ENCODE peak calls at places on chromosome 14, in five cellular contexts. D is Karpas-422, P is pancreas, F is tibial nerve, J is sigmoid colon. B is an unnamed sample. For H3K9me3, the result is how much of the 10 kb centered on the place peaks cover.

GRCh38 chr14:65095633-65096205 is 6.6 kb downstream of the MAX start:
- DNase-seq in D (no peak), P (peak), F (peak), J (peak), B (no peak)

GRCh38 chr14:55582741-55583140 is 2.7 kb downstream of the KTN1 start:
- DNase-seq in D (peak), P (no peak), F (no peak), J (no peak), B (no peak)

GRCh38 chr14:39431416-39432178 is 636 bp downstream of the FBXO33 start:
- DNase-seq in D (peak), P (peak), F (no peak), J (peak), B (peak)

GRCh38 chr14:105484069-105484996 is 2.4 kb upstream of the CRIP1 start:
- DNase-seq in D (no peak), P (no peak), F (no peak), J (no peak), B (peak)

GRCh38 chr14:68442828-68443460 is 349.9 kb downstream of the ZFP36L1 start:
- DNase-seq in D (no peak), P (no peak), F (peak), J (no peak), B (no peak)

GRCh38 chr14:76007852-76008251 is 22.3 kb downstream of the IFT43 start:
- DNase-seq in D (no peak), P (no peak), F (no peak), J (no peak), B (no peak)

GRCh38 chr14:101957406-101958234 is 6.8 kb upstream of the DYNC1H1 start:
- DNase-seq in D (no peak), P (no peak), F (no peak), J (no peak), B (no peak)

GRCh38 chr14:30673071-30673470 is 51.0 kb downstream of the SCFD1 start:
- DNase-seq in D (no peak), P (no peak), F (no peak), J (no peak), B (no peak)

GRCh38 chr14:52860209-52860608 is 68.8 kb upstream of the GNPNAT1 start:
- DNase-seq in D (no peak), P (no peak), F (no peak), J (no peak), B (no peak)

GRCh38 chr14:50025776-50026175 is 90.6 kb downstream of the VCPKMT start:
- DNase-seq in D (no peak), P (no peak), F (no peak), J (no peak), B (no peak)

GRCh38 chr14:92557544-92557912 is 43.9 kb downstream of the RIN3 start:
- DNase-seq in D (no peak), P (no peak), F (no peak), J (no peak), B (no peak)

GRCh38 chr14:102221026-102221425 is 81.3 kb downstream of the WDR20 start:
- DNase-seq in D (no peak), P (no peak), F (no peak), J (no peak), B (no peak)

GRCh38 chr14:69529563-69529962 is 45.0 kb downstream of the PLEKHD1 start:
- DNase-seq in D (no peak), P (no peak), F (no peak), J (no peak), B (no peak)
- H3K9me3 ChIP-seq in D (under half), P (under half), F (under half), J (under half), B (under half)

GRCh38 chr14:51468523-51468922 is 183.2 kb upstream of the FRMD6 start:
- DNase-seq in D (no peak), P (no peak), F (no peak), J (no peak), B (no peak)

GRCh38 chr14:51463461-51463860 is 188.2 kb upstream of the FRMD6 start:
- DNase-seq in D (no peak), P (no peak), F (no peak), J (no peak), B (no peak)

GRCh38 chr14:51464411-51464810 is 187.3 kb upstream of the FRMD6 start:
- DNase-seq in D (no peak), P (no peak), F (no peak), J (no peak), B (no peak)

GRCh38 chr14:51462706-51463105 is 189.0 kb upstream of the FRMD6 start:
- DNase-seq in D (no peak), P (no peak), F (no peak), J (no peak), B (no peak)

GRCh38 chr14:51465486-51465885 is 186.2 kb upstream of the FRMD6 start:
- DNase-seq in D (no peak), P (no peak), F (no peak), J (no peak), B (no peak)
- H3K9me3 ChIP-seq in D (under half), P (under half), F (under half), J (under half), B (under half)

GRCh38 chr14:20493634-20494033 is 11.7 kb upstream of the RNASE10 start:
- DNase-seq in D (no peak), P (no peak), F (no peak), J (no peak), B (no peak)

GRCh38 chr14:20492486-20492885 is 12.9 kb upstream of the RNASE10 start:
- DNase-seq in D (no peak), P (no peak), F (no peak), J (no peak), B (no peak)

GRCh38 chr14:20499108-20499507 is 6.2 kb upstream of the RNASE10 start:
- DNase-seq in D (no peak), P (no peak), F (no peak), J (no peak), B (no peak)

GRCh38 chr14:20498622-20499021 is 6.7 kb upstream of the RNASE10 start:
- DNase-seq in D (no peak), P (no peak), F (no peak), J (no peak), B (no peak)

GRCh38 chr14:20494935-20495766 is 10.2 kb upstream of the RNASE10 start:
- DNase-seq in D (no peak), P (no peak), F (no peak), J (no peak), B (no peak)
- H3K9me3 ChIP-seq in D (under half), P (under half), F (under half), J (under half), B (under half)

GRCh38 chr14:104223810-104224515 is 85.6 kb downstream of the KIF26A start:
- DNase-seq in D (no peak), P (no peak), F (no peak), J (no peak), B (no peak)
- H3K9me3 ChIP-seq in D (under half), P (under half), F (under half), J (under half), B (under half)

GRCh38 chr14:20179880-20180279 is 10.8 kb upstream of the OR11G2 start:
- DNase-seq in D (no peak), P (no peak), F (no peak), J (no peak), B (no peak)
- H3K9me3 ChIP-seq in D (under half), P (under half), F (under half), J (under half), B (under half)

DNA sequence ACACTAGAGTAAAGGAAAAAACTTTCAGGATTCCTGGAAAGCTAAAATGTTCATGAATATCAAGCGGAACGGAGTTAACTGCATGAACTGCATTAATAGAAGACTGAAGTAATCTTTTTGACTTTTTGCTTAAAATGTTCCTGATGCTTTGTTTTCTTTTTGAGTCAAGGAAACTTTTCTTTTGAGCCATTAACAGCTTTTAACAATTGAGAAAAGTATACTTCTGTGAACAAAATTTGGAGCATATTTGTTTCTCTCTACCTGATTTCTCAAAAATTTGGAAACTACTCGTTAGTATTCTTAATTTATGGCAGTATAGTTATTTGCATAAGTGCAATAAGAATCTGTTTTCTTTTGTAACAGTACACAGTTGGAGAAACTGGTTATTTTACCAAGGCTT is 78.5 kb downstream of the CALM1 start:
- DNase-seq in D (no peak), P (no peak), F (no peak), J (no peak), B (no peak)
- H3K9me3 ChIP-seq in D (under half), P (under half), F (under half), J (under half), B (under half)

B was measured in T-helper 17 cell.